ENCODE peak calls at places on chromosomes 5 and 9, in four cellular contexts. D, G, U and J are unnamed samples.

GRCh38 chr5:134124289-134125194 is 10.1 kb downstream of the TCF7 start:
- DNase-seq in G (no peak), D (no peak), U (no peak), J (no peak)

GRCh38 chr5:5344051-5344571 is 78.4 kb upstream of the ICE1 start:
- DNase-seq in U (no peak), G (no peak), D (no peak), J (no peak)

GRCh38 chr9:89482950-89483349 is 15.0 kb downstream of the SEMA4D start:
- DNase-seq in U (peak; percentile 79), G (no peak), D (no peak), J (no peak)

GRCh38 chr5:124963236-124963929 is 216.9 kb upstream of the ZNF608 start:
- DNase-seq in U (no peak), D (no peak), G (no peak), J (no peak)

GRCh38 chr5:135439426-135440205 is 7.5 kb downstream of the DCANP1 start:
- DNase-seq in G (no peak), D (no peak), U (no peak), J (no peak)

GRCh38 chr9:90830977-90831376 is 29.4 kb downstream of the SYK start:
- DNase-seq in G (no peak), D (no peak), U (no peak), J (no peak)

GRCh38 chr9:121686930-121687541 is 35.6 kb downstream of the DAB2IP start:
- DNase-seq in G (peak; percentile 32), U (peak; percentile 57), D (peak; percentile 42), J (peak; percentile 37)

GRCh38 chr9:35538361-35539234 is 48.7 kb downstream of the RUSC2 start:
- DNase-seq in U (no peak), D (no peak), G (peak; percentile 72), J (no peak)

GRCh38 chr9:37908698-37909186 is 4.8 kb upstream of the SLC25A51 start:
- DNase-seq in U (no peak), D (no peak), G (no peak), J (no peak)

GRCh38 chr5:131541766-131542165 is 93.3 kb downstream of the RAPGEF6 start:
- DNase-seq in D (no peak), G (no peak), U (no peak), J (no peak)

GRCh38 chr5:174309131-174309845 is 263.8 kb downstream of the NSG2 start:
- DNase-seq in G (no peak), U (no peak), D (no peak), J (no peak)

GRCh38 chr9:92634712-92635605 is 35.0 kb downstream of the IPPK start:
- DNase-seq in U (peak; percentile 27), D (peak; percentile 64), G (peak; percentile 37), J (no peak)

GRCh38 chr5:154618696-154619095 is 136.5 kb upstream of the LARP1 start:
- DNase-seq in G (no peak), U (no peak), D (no peak), J (no peak)

GRCh38 chr5:73902327-73903051 is 276.5 kb downstream of the ARHGEF28 start:
- DNase-seq in G (no peak), D (peak; percentile 25), U (no peak), J (peak; percentile 72)

GRCh38 chr5:116571568-116572321 is 2.9 kb downstream of the SEMA6A start:
- DNase-seq in G (no peak), D (no peak), U (no peak), J (no peak)

GRCh38 chr9:19988281-19988680 is 199.4 kb upstream of the SLC24A2 start:
- DNase-seq in G (peak; percentile 5), D (no peak), U (no peak), J (no peak)

GRCh38 chr9:34994429-34995287 is 5.1 kb downstream of the DNAJB5 start:
- DNase-seq in U (peak; percentile 57), D (no peak), G (no peak), J (no peak)

GRCh38 chr9:99241106-99241505 is 19.0 kb downstream of the SEC61B start:
- DNase-seq in U (no peak), G (no peak), D (no peak), J (no peak)

GRCh38 chr9:95864852-95865580 is 10.5 kb upstream of the ERCC6L2 start:
- DNase-seq in D (no peak), G (no peak), U (no peak), J (no peak)

GRCh38 chr9:135065804-135066203 is 21.7 kb upstream of the OLFM1 start:
- DNase-seq in G (no peak), D (no peak), U (no peak), J (no peak)

GRCh38 chr5:10461904-10462542 is 20.3 kb downstream of the ROPN1L start:
- DNase-seq in D (no peak), U (no peak), G (no peak), J (no peak)

GRCh38 chr5:65086234-65086886 is 317.6 kb downstream of the CWC27 start:
- DNase-seq in U (no peak), D (no peak), G (no peak), J (no peak)

GRCh38 chr5:137344723-137345322 is 154.3 kb downstream of the SPOCK1 start:
- DNase-seq in G (no peak), U (no peak), D (peak; percentile 61), J (no peak)

GRCh38 chr5:118545050-118545449 is 443.3 kb downstream of the DTWD2 start:
- DNase-seq in G (no peak), U (no peak), D (no peak), J (no peak)

GRCh38 chr9:20835364-20836286 is 151.6 kb downstream of the FOCAD start:
- DNase-seq in G (no peak), U (no peak), D (no peak), J (no peak)

GRCh38 chr9:125959980-125960619 is 212.9 kb downstream of the PBX3 start:
- DNase-seq in D (no peak), U (no peak), G (no peak), J (no peak)

GRCh38 chr5:139461698-139462097 is 845 bp downstream of the ECSCR start:
- DNase-seq in U (no peak), G (no peak), D (no peak), J (peak; percentile 24)

GRCh38 chr5:57221049-57221568 is 47.2 kb downstream of the GPBP1 start:
- DNase-seq in G (no peak), D (peak; percentile 62), U (no peak), J (peak; percentile 22)

GRCh38 chr5:136089804-136090203 is 42.8 kb upstream of the SMAD5 start:
- DNase-seq in D (no peak), G (no peak), U (no peak), J (no peak)

GRCh38 chr5:142717582-142718215 is 31.8 kb upstream of the FGF1 start:
- DNase-seq in G (peak; percentile 16), D (no peak), U (no peak), J (no peak)

GRCh38 chr9:137387034-137387890 is 35.7 kb downstream of the EXD3 start:
- DNase-seq in G (no peak), U (no peak), D (no peak), J (no peak)